ENCODE peak calls at places on chromosomes 16 and 17, in seven cellular contexts. One of them, this sample, is unnamed.
A peak's percentile ranks its signal among the peaks of the same experiment; 100 is the strongest.

GRCh38 chr16:81657224-81657623 is 121.9 kb upstream of the PLCG2 start:
- DNase-seq in activated CD4-positive, alpha-beta T cell treated with anti-CD3 and anti-CD28 coated beads for 36 hours: no peak
- DNase-seq in AG04450: no peak
- DNase-seq in stomach: no peak
- DNase-seq in stimulated activated CD4-positive, alpha-beta T cell treated with anti-CD3 and anti-CD28 coated beads, Interleukin-12 subunit alpha, Interleukin-12 subunit beta, amount 100 ng/mL, for 4 hours: no peak
- DNase-seq in small intestine: no peak
- DNase-seq in activated B cell treated with CpG ODN at 0.5 μM for 24 hours: no peak
- DNase-seq in this sample: no peak

GRCh38 chr16:72787519-72788268 is 260.2 kb downstream of the ZFHX3 start:
- DNase-seq in activated CD4-positive, alpha-beta T cell treated with anti-CD3 and anti-CD28 coated beads for 36 hours: peak; percentile 84
- DNase-seq in AG04450: peak; percentile 56
- DNase-seq in stomach: peak; percentile 77
- DNase-seq in stimulated activated CD4-positive, alpha-beta T cell treated with anti-CD3 and anti-CD28 coated beads, Interleukin-12 subunit alpha, Interleukin-12 subunit beta, amount 100 ng/mL, for 4 hours: peak; percentile 64
- DNase-seq in small intestine: peak; percentile 80
- DNase-seq in activated B cell treated with CpG ODN at 0.5 μM for 24 hours: peak; percentile 56
- DNase-seq in this sample: peak; percentile 77

GRCh38 chr17:82648761-82649474 is 674 bp upstream of the WDR45B start:
- DNase-seq in activated CD4-positive, alpha-beta T cell treated with anti-CD3 and anti-CD28 coated beads for 36 hours: no peak
- DNase-seq in AG04450: no peak
- DNase-seq in stomach: peak; percentile 43
- DNase-seq in stimulated activated CD4-positive, alpha-beta T cell treated with anti-CD3 and anti-CD28 coated beads, Interleukin-12 subunit alpha, Interleukin-12 subunit beta, amount 100 ng/mL, for 4 hours: no peak
- DNase-seq in small intestine: no peak
- DNase-seq in activated B cell treated with CpG ODN at 0.5 μM for 24 hours: peak; percentile 53
- DNase-seq in this sample: peak; percentile 56

GRCh38 chr17:64178011-64178825 is 48.3 kb upstream of the ERN1 start:
- DNase-seq in activated CD4-positive, alpha-beta T cell treated with anti-CD3 and anti-CD28 coated beads for 36 hours: no peak
- DNase-seq in AG04450: no peak
- DNase-seq in stomach: peak; percentile 38
- DNase-seq in stimulated activated CD4-positive, alpha-beta T cell treated with anti-CD3 and anti-CD28 coated beads, Interleukin-12 subunit alpha, Interleukin-12 subunit beta, amount 100 ng/mL, for 4 hours: no peak
- DNase-seq in small intestine: no peak
- DNase-seq in activated B cell treated with CpG ODN at 0.5 μM for 24 hours: no peak
- DNase-seq in this sample: no peak

GRCh38 chr17:47966079-47966519 is 4.8 kb upstream of the CDK5RAP3 start:
- DNase-seq in activated CD4-positive, alpha-beta T cell treated with anti-CD3 and anti-CD28 coated beads for 36 hours: no peak
- DNase-seq in AG04450: no peak
- DNase-seq in stomach: no peak
- DNase-seq in stimulated activated CD4-positive, alpha-beta T cell treated with anti-CD3 and anti-CD28 coated beads, Interleukin-12 subunit alpha, Interleukin-12 subunit beta, amount 100 ng/mL, for 4 hours: no peak
- DNase-seq in small intestine: peak; percentile 99
- DNase-seq in activated B cell treated with CpG ODN at 0.5 μM for 24 hours: no peak
- DNase-seq in this sample: no peak

GRCh38 chr17:67605259-67605912 is 112.3 kb upstream of the NOL11 start:
- DNase-seq in activated CD4-positive, alpha-beta T cell treated with anti-CD3 and anti-CD28 coated beads for 36 hours: no peak
- DNase-seq in AG04450: no peak
- DNase-seq in stomach: peak; percentile 75
- DNase-seq in stimulated activated CD4-positive, alpha-beta T cell treated with anti-CD3 and anti-CD28 coated beads, Interleukin-12 subunit alpha, Interleukin-12 subunit beta, amount 100 ng/mL, for 4 hours: no peak
- DNase-seq in small intestine: no peak
- DNase-seq in activated B cell treated with CpG ODN at 0.5 μM for 24 hours: no peak
- DNase-seq in this sample: no peak

GRCh38 chr16:66523861-66524354 is 26.0 kb downstream of the TK2 start:
- DNase-seq in activated CD4-positive, alpha-beta T cell treated with anti-CD3 and anti-CD28 coated beads for 36 hours: peak; percentile 48
- DNase-seq in AG04450: no peak
- DNase-seq in stomach: no peak
- DNase-seq in stimulated activated CD4-positive, alpha-beta T cell treated with anti-CD3 and anti-CD28 coated beads, Interleukin-12 subunit alpha, Interleukin-12 subunit beta, amount 100 ng/mL, for 4 hours: no peak
- DNase-seq in small intestine: peak; percentile 51
- DNase-seq in activated B cell treated with CpG ODN at 0.5 μM for 24 hours: no peak
- DNase-seq in this sample: peak; percentile 72

GRCh38 chr17:29607557-29608195 is 14.7 kb downstream of the ANKRD13B start:
- DNase-seq in activated CD4-positive, alpha-beta T cell treated with anti-CD3 and anti-CD28 coated beads for 36 hours: no peak
- DNase-seq in AG04450: no peak
- DNase-seq in stomach: no peak
- DNase-seq in stimulated activated CD4-positive, alpha-beta T cell treated with anti-CD3 and anti-CD28 coated beads, Interleukin-12 subunit alpha, Interleukin-12 subunit beta, amount 100 ng/mL, for 4 hours: no peak
- DNase-seq in small intestine: no peak
- DNase-seq in activated B cell treated with CpG ODN at 0.5 μM for 24 hours: no peak
- DNase-seq in this sample: no peak

GRCh38 chr17:9120471-9120870 is 99.2 kb downstream of the NTN1 start:
- DNase-seq in activated CD4-positive, alpha-beta T cell treated with anti-CD3 and anti-CD28 coated beads for 36 hours: peak; percentile 51
- DNase-seq in AG04450: no peak
- DNase-seq in stomach: no peak
- DNase-seq in stimulated activated CD4-positive, alpha-beta T cell treated with anti-CD3 and anti-CD28 coated beads, Interleukin-12 subunit alpha, Interleukin-12 subunit beta, amount 100 ng/mL, for 4 hours: no peak
- DNase-seq in small intestine: no peak
- DNase-seq in activated B cell treated with CpG ODN at 0.5 μM for 24 hours: no peak
- DNase-seq in this sample: no peak

GRCh38 chr17:57329380-57330214 is 73.3 kb downstream of the MSI2 start:
- DNase-seq in activated CD4-positive, alpha-beta T cell treated with anti-CD3 and anti-CD28 coated beads for 36 hours: no peak
- DNase-seq in AG04450: no peak
- DNase-seq in stomach: no peak
- DNase-seq in stimulated activated CD4-positive, alpha-beta T cell treated with anti-CD3 and anti-CD28 coated beads, Interleukin-12 subunit alpha, Interleukin-12 subunit beta, amount 100 ng/mL, for 4 hours: no peak
- DNase-seq in small intestine: no peak
- DNase-seq in activated B cell treated with CpG ODN at 0.5 μM for 24 hours: no peak
- DNase-seq in this sample: no peak

GRCh38 chr16:66751135-66751991 is at the start of gene DYNC1LI2:
- DNase-seq in activated CD4-positive, alpha-beta T cell treated with anti-CD3 and anti-CD28 coated beads for 36 hours: peak; percentile 89
- DNase-seq in AG04450: peak; percentile 20
- DNase-seq in stomach: peak; percentile 78
- DNase-seq in stimulated activated CD4-positive, alpha-beta T cell treated with anti-CD3 and anti-CD28 coated beads, Interleukin-12 subunit alpha, Interleukin-12 subunit beta, amount 100 ng/mL, for 4 hours: peak; percentile 78
- DNase-seq in small intestine: peak; percentile 72
- DNase-seq in activated B cell treated with CpG ODN at 0.5 μM for 24 hours: peak; percentile 92
- DNase-seq in this sample: peak; percentile 60

GRCh38 chr17:32006957-32007462 is at the start of gene LRRC37B:
- DNase-seq in activated CD4-positive, alpha-beta T cell treated with anti-CD3 and anti-CD28 coated beads for 36 hours: peak; percentile 94
- DNase-seq in AG04450: peak; percentile 27
- DNase-seq in stomach: peak; percentile 91
- DNase-seq in stimulated activated CD4-positive, alpha-beta T cell treated with anti-CD3 and anti-CD28 coated beads, Interleukin-12 subunit alpha, Interleukin-12 subunit beta, amount 100 ng/mL, for 4 hours: peak; percentile 88
- DNase-seq in small intestine: peak; percentile 86
- DNase-seq in activated B cell treated with CpG ODN at 0.5 μM for 24 hours: peak; percentile 92
- DNase-seq in this sample: peak; percentile 98

GRCh38 chr16:77877712-77878111 is 89.3 kb downstream of the VAT1L start:
- DNase-seq in activated CD4-positive, alpha-beta T cell treated with anti-CD3 and anti-CD28 coated beads for 36 hours: no peak
- DNase-seq in AG04450: peak; percentile 77
- DNase-seq in stomach: no peak
- DNase-seq in stimulated activated CD4-positive, alpha-beta T cell treated with anti-CD3 and anti-CD28 coated beads, Interleukin-12 subunit alpha, Interleukin-12 subunit beta, amount 100 ng/mL, for 4 hours: no peak
- DNase-seq in small intestine: no peak
- DNase-seq in activated B cell treated with CpG ODN at 0.5 μM for 24 hours: no peak
- DNase-seq in this sample: no peak

GRCh38 chr17:80029235-80029974 is 6.3 kb downstream of the TBC1D16 start:
- DNase-seq in activated CD4-positive, alpha-beta T cell treated with anti-CD3 and anti-CD28 coated beads for 36 hours: no peak
- DNase-seq in AG04450: no peak
- DNase-seq in stomach: peak; percentile 77
- DNase-seq in stimulated activated CD4-positive, alpha-beta T cell treated with anti-CD3 and anti-CD28 coated beads, Interleukin-12 subunit alpha, Interleukin-12 subunit beta, amount 100 ng/mL, for 4 hours: no peak
- DNase-seq in small intestine: no peak
- DNase-seq in activated B cell treated with CpG ODN at 0.5 μM for 24 hours: no peak
- DNase-seq in this sample: peak; percentile 97

GRCh38 chr17:73342057-73342522 is 30.3 kb upstream of the CDC42EP4 start:
- DNase-seq in activated CD4-positive, alpha-beta T cell treated with anti-CD3 and anti-CD28 coated beads for 36 hours: no peak
- DNase-seq in AG04450: no peak
- DNase-seq in stomach: peak; percentile 77
- DNase-seq in stimulated activated CD4-positive, alpha-beta T cell treated with anti-CD3 and anti-CD28 coated beads, Interleukin-12 subunit alpha, Interleukin-12 subunit beta, amount 100 ng/mL, for 4 hours: no peak
- DNase-seq in small intestine: peak; percentile 15
- DNase-seq in activated B cell treated with CpG ODN at 0.5 μM for 24 hours: no peak
- DNase-seq in this sample: peak; percentile 93

GRCh38 chr17:9940826-9941225 is 35.8 kb upstream of the RCVRN start:
- DNase-seq in activated CD4-positive, alpha-beta T cell treated with anti-CD3 and anti-CD28 coated beads for 36 hours: no peak
- DNase-seq in AG04450: no peak
- DNase-seq in stomach: no peak
- DNase-seq in stimulated activated CD4-positive, alpha-beta T cell treated with anti-CD3 and anti-CD28 coated beads, Interleukin-12 subunit alpha, Interleukin-12 subunit beta, amount 100 ng/mL, for 4 hours: no peak
- DNase-seq in small intestine: no peak
- DNase-seq in activated B cell treated with CpG ODN at 0.5 μM for 24 hours: no peak
- DNase-seq in this sample: no peak

GRCh38 chr17:59695943-59696681 is 11.1 kb downstream of the PTRH2 start:
- DNase-seq in activated CD4-positive, alpha-beta T cell treated with anti-CD3 and anti-CD28 coated beads for 36 hours: no peak
- DNase-seq in AG04450: no peak
- DNase-seq in stomach: no peak
- DNase-seq in stimulated activated CD4-positive, alpha-beta T cell treated with anti-CD3 and anti-CD28 coated beads, Interleukin-12 subunit alpha, Interleukin-12 subunit beta, amount 100 ng/mL, for 4 hours: no peak
- DNase-seq in small intestine: no peak
- DNase-seq in activated B cell treated with CpG ODN at 0.5 μM for 24 hours: no peak
- DNase-seq in this sample: no peak

GRCh38 chr16:23398987-23399805 is 53.8 kb downstream of the COG7 start:
- DNase-seq in activated CD4-positive, alpha-beta T cell treated with anti-CD3 and anti-CD28 coated beads for 36 hours: no peak
- DNase-seq in AG04450: no peak
- DNase-seq in stomach: no peak
- DNase-seq in stimulated activated CD4-positive, alpha-beta T cell treated with anti-CD3 and anti-CD28 coated beads, Interleukin-12 subunit alpha, Interleukin-12 subunit beta, amount 100 ng/mL, for 4 hours: no peak
- DNase-seq in small intestine: no peak
- DNase-seq in activated B cell treated with CpG ODN at 0.5 μM for 24 hours: no peak
- DNase-seq in this sample: no peak

GRCh38 chr16:3789375-3790067 is 72.2 kb upstream of the TRAP1 start:
- DNase-seq in activated CD4-positive, alpha-beta T cell treated with anti-CD3 and anti-CD28 coated beads for 36 hours: no peak
- DNase-seq in AG04450: no peak
- DNase-seq in stomach: no peak
- DNase-seq in stimulated activated CD4-positive, alpha-beta T cell treated with anti-CD3 and anti-CD28 coated beads, Interleukin-12 subunit alpha, Interleukin-12 subunit beta, amount 100 ng/mL, for 4 hours: no peak
- DNase-seq in small intestine: peak; percentile 11
- DNase-seq in activated B cell treated with CpG ODN at 0.5 μM for 24 hours: no peak
- DNase-seq in this sample: no peak

GRCh38 chr16:78437352-78437968 is 338.0 kb downstream of the WWOX start:
- DNase-seq in activated CD4-positive, alpha-beta T cell treated with anti-CD3 and anti-CD28 coated beads for 36 hours: peak; percentile 52
- DNase-seq in AG04450: no peak
- DNase-seq in stomach: peak; percentile 33
- DNase-seq in stimulated activated CD4-positive, alpha-beta T cell treated with anti-CD3 and anti-CD28 coated beads, Interleukin-12 subunit alpha, Interleukin-12 subunit beta, amount 100 ng/mL, for 4 hours: peak; percentile 25
- DNase-seq in small intestine: peak; percentile 46
- DNase-seq in activated B cell treated with CpG ODN at 0.5 μM for 24 hours: no peak
- DNase-seq in this sample: no peak

GRCh38 chr17:77691216-77692085 is 267.1 kb upstream of the TNRC6C start:
- DNase-seq in activated CD4-positive, alpha-beta T cell treated with anti-CD3 and anti-CD28 coated beads for 36 hours: no peak
- DNase-seq in AG04450: no peak
- DNase-seq in stomach: no peak
- DNase-seq in stimulated activated CD4-positive, alpha-beta T cell treated with anti-CD3 and anti-CD28 coated beads, Interleukin-12 subunit alpha, Interleukin-12 subunit beta, amount 100 ng/mL, for 4 hours: no peak
- DNase-seq in small intestine: no peak
- DNase-seq in activated B cell treated with CpG ODN at 0.5 μM for 24 hours: no peak
- DNase-seq in this sample: no peak

GRCh38 chr16:66740010-66740409 is 11.4 kb downstream of the DYNC1LI2 start:
- DNase-seq in activated CD4-positive, alpha-beta T cell treated with anti-CD3 and anti-CD28 coated beads for 36 hours: peak; percentile 48
- DNase-seq in AG04450: no peak
- DNase-seq in stomach: no peak
- DNase-seq in stimulated activated CD4-positive, alpha-beta T cell treated with anti-CD3 and anti-CD28 coated beads, Interleukin-12 subunit alpha, Interleukin-12 subunit beta, amount 100 ng/mL, for 4 hours: peak; percentile 9
- DNase-seq in small intestine: peak; percentile 46
- DNase-seq in activated B cell treated with CpG ODN at 0.5 μM for 24 hours: no peak
- DNase-seq in this sample: no peak

GRCh38 chr17:75719732-75720131 is 1.5 kb upstream of the ITGB4 start:
- DNase-seq in activated CD4-positive, alpha-beta T cell treated with anti-CD3 and anti-CD28 coated beads for 36 hours: no peak
- DNase-seq in AG04450: no peak
- DNase-seq in stomach: no peak
- DNase-seq in stimulated activated CD4-positive, alpha-beta T cell treated with anti-CD3 and anti-CD28 coated beads, Interleukin-12 subunit alpha, Interleukin-12 subunit beta, amount 100 ng/mL, for 4 hours: no peak
- DNase-seq in small intestine: no peak
- DNase-seq in activated B cell treated with CpG ODN at 0.5 μM for 24 hours: no peak
- DNase-seq in this sample: no peak

GRCh38 chr16:30351001-30351441 is 4.1 kb downstream of the CD2BP2 start:
- DNase-seq in activated CD4-positive, alpha-beta T cell treated with anti-CD3 and anti-CD28 coated beads for 36 hours: no peak
- DNase-seq in AG04450: no peak
- DNase-seq in stomach: no peak
- DNase-seq in stimulated activated CD4-positive, alpha-beta T cell treated with anti-CD3 and anti-CD28 coated beads, Interleukin-12 subunit alpha, Interleukin-12 subunit beta, amount 100 ng/mL, for 4 hours: no peak
- DNase-seq in small intestine: no peak
- DNase-seq in activated B cell treated with CpG ODN at 0.5 μM for 24 hours: no peak
- DNase-seq in this sample: no peak

GRCh38 chr16:85312642-85313540 is 200.6 kb upstream of the CIBAR2 start:
- DNase-seq in activated CD4-positive, alpha-beta T cell treated with anti-CD3 and anti-CD28 coated beads for 36 hours: no peak
- DNase-seq in AG04450: no peak
- DNase-seq in stomach: no peak
- DNase-seq in stimulated activated CD4-positive, alpha-beta T cell treated with anti-CD3 and anti-CD28 coated beads, Interleukin-12 subunit alpha, Interleukin-12 subunit beta, amount 100 ng/mL, for 4 hours: no peak
- DNase-seq in small intestine: no peak
- DNase-seq in activated B cell treated with CpG ODN at 0.5 μM for 24 hours: no peak
- DNase-seq in this sample: no peak

GRCh38 chr17:15442316-15443185 is 24.9 kb downstream of the CDRT4 start:
- DNase-seq in activated CD4-positive, alpha-beta T cell treated with anti-CD3 and anti-CD28 coated beads for 36 hours: no peak
- DNase-seq in AG04450: no peak
- DNase-seq in stomach: no peak
- DNase-seq in stimulated activated CD4-positive, alpha-beta T cell treated with anti-CD3 and anti-CD28 coated beads, Interleukin-12 subunit alpha, Interleukin-12 subunit beta, amount 100 ng/mL, for 4 hours: no peak
- DNase-seq in small intestine: no peak
- DNase-seq in activated B cell treated with CpG ODN at 0.5 μM for 24 hours: no peak
- DNase-seq in this sample: peak; percentile 57

GRCh38 chr17:7856081-7856791 is 1.1 kb downstream of the NAA38 start:
- DNase-seq in activated CD4-positive, alpha-beta T cell treated with anti-CD3 and anti-CD28 coated beads for 36 hours: peak; percentile 71
- DNase-seq in AG04450: no peak
- DNase-seq in stomach: no peak
- DNase-seq in stimulated activated CD4-positive, alpha-beta T cell treated with anti-CD3 and anti-CD28 coated beads, Interleukin-12 subunit alpha, Interleukin-12 subunit beta, amount 100 ng/mL, for 4 hours: no peak
- DNase-seq in small intestine: no peak
- DNase-seq in activated B cell treated with CpG ODN at 0.5 μM for 24 hours: peak; percentile 23
- DNase-seq in this sample: no peak

GRCh38 chr16:83458612-83459011 is 349.2 kb upstream of the HSBP1 start:
- DNase-seq in activated CD4-positive, alpha-beta T cell treated with anti-CD3 and anti-CD28 coated beads for 36 hours: peak; percentile 40
- DNase-seq in AG04450: no peak
- DNase-seq in stomach: no peak
- DNase-seq in stimulated activated CD4-positive, alpha-beta T cell treated with anti-CD3 and anti-CD28 coated beads, Interleukin-12 subunit alpha, Interleukin-12 subunit beta, amount 100 ng/mL, for 4 hours: no peak
- DNase-seq in small intestine: no peak
- DNase-seq in activated B cell treated with CpG ODN at 0.5 μM for 24 hours: no peak
- DNase-seq in this sample: no peak

GRCh38 chr16:6297666-6298435 is 1034.8 kb upstream of the RBFOX1 start:
- DNase-seq in activated CD4-positive, alpha-beta T cell treated with anti-CD3 and anti-CD28 coated beads for 36 hours: no peak
- DNase-seq in AG04450: no peak
- DNase-seq in stomach: no peak
- DNase-seq in stimulated activated CD4-positive, alpha-beta T cell treated with anti-CD3 and anti-CD28 coated beads, Interleukin-12 subunit alpha, Interleukin-12 subunit beta, amount 100 ng/mL, for 4 hours: no peak
- DNase-seq in small intestine: no peak
- DNase-seq in activated B cell treated with CpG ODN at 0.5 μM for 24 hours: no peak
- DNase-seq in this sample: no peak

GRCh38 chr17:69117855-69118758 is 23.6 kb downstream of the ABCA6 start:
- DNase-seq in activated CD4-positive, alpha-beta T cell treated with anti-CD3 and anti-CD28 coated beads for 36 hours: no peak
- DNase-seq in AG04450: no peak
- DNase-seq in stomach: no peak
- DNase-seq in stimulated activated CD4-positive, alpha-beta T cell treated with anti-CD3 and anti-CD28 coated beads, Interleukin-12 subunit alpha, Interleukin-12 subunit beta, amount 100 ng/mL, for 4 hours: no peak
- DNase-seq in small intestine: no peak
- DNase-seq in activated B cell treated with CpG ODN at 0.5 μM for 24 hours: no peak
- DNase-seq in this sample: no peak

GRCh38 chr17:8894673-8895578 is 27.5 kb upstream of the PIK3R6 start:
- DNase-seq in activated CD4-positive, alpha-beta T cell treated with anti-CD3 and anti-CD28 coated beads for 36 hours: peak; percentile 73
- DNase-seq in AG04450: peak; percentile 8
- DNase-seq in stomach: peak; percentile 70
- DNase-seq in stimulated activated CD4-positive, alpha-beta T cell treated with anti-CD3 and anti-CD28 coated beads, Interleukin-12 subunit alpha, Interleukin-12 subunit beta, amount 100 ng/mL, for 4 hours: peak; percentile 25
- DNase-seq in small intestine: peak; percentile 60
- DNase-seq in activated B cell treated with CpG ODN at 0.5 μM for 24 hours: no peak
- DNase-seq in this sample: peak; percentile 74

GRCh38 chr17:35878361-35878760 is 1.8 kb downstream of the CCL5 start:
- DNase-seq in activated CD4-positive, alpha-beta T cell treated with anti-CD3 and anti-CD28 coated beads for 36 hours: no peak
- DNase-seq in AG04450: no peak
- DNase-seq in stomach: no peak
- DNase-seq in stimulated activated CD4-positive, alpha-beta T cell treated with anti-CD3 and anti-CD28 coated beads, Interleukin-12 subunit alpha, Interleukin-12 subunit beta, amount 100 ng/mL, for 4 hours: no peak
- DNase-seq in small intestine: no peak
- DNase-seq in activated B cell treated with CpG ODN at 0.5 μM for 24 hours: no peak
- DNase-seq in this sample: no peak

GRCh38 chr16:8572919-8573724 is 17.2 kb downstream of the TMEM114 start:
- DNase-seq in activated CD4-positive, alpha-beta T cell treated with anti-CD3 and anti-CD28 coated beads for 36 hours: peak; percentile 33
- DNase-seq in AG04450: no peak
- DNase-seq in stomach: no peak
- DNase-seq in stimulated activated CD4-positive, alpha-beta T cell treated with anti-CD3 and anti-CD28 coated beads, Interleukin-12 subunit alpha, Interleukin-12 subunit beta, amount 100 ng/mL, for 4 hours: no peak
- DNase-seq in small intestine: no peak
- DNase-seq in activated B cell treated with CpG ODN at 0.5 μM for 24 hours: no peak
- DNase-seq in this sample: no peak